ENCODE peak calls at places on chromosome 16, in seven cellular contexts. B is adrenal gland; J is A549; K is Peyer's patch; R is AG04450; A is A673; O is CD4-positive, alpha-beta T cell. M is an unnamed sample.

GRCh38 chr16:77062878-77063566 is 128.0 kb upstream of the MON1B start:
- DNase-seq in K (no peak), R (no peak), J (no peak), B (peak; percentile 65), A (no peak), O (no peak), M (no peak)

GRCh38 chr16:84484579-84485254 is 19.7 kb downstream of the MEAK7 start:
- DNase-seq in A (peak; percentile 33), R (peak; percentile 36), K (peak; percentile 20), O (no peak), B (peak; percentile 89), J (peak; percentile 62), M (no peak)

GRCh38 chr16:29811896-29812665 is at the start of gene PRRT2:
- DNase-seq in O (no peak), A (peak; percentile 79), R (no peak), K (peak; percentile 51), B (peak; percentile 84), J (no peak), M (no peak)

GRCh38 chr16:20510323-20510722 is 59.0 kb downstream of the ACSM2A start:
- DNase-seq in O (no peak), J (no peak), K (no peak), A (no peak), B (no peak), R (no peak), M (no peak)

GRCh38 chr16:71339481-71340171 is 18.9 kb upstream of the CALB2 start:
- DNase-seq in O (no peak), B (no peak), J (no peak), K (no peak), A (no peak), R (no peak), M (no peak)

GRCh38 chr16:59688006-59688405 is 953.9 kb upstream of the GOT2 start:
- DNase-seq in J (no peak), K (no peak), O (no peak), R (no peak), B (no peak), A (no peak), M (no peak)

GRCh38 chr16:54503436-54503835 is 216.8 kb upstream of the IRX3 start:
- DNase-seq in K (no peak), B (no peak), R (no peak), O (no peak), J (no peak), A (no peak), M (no peak)

GRCh38 chr16:84044108-84044488 is 1.5 kb upstream of the SLC38A8 start:
- DNase-seq in O (no peak), A (no peak), R (no peak), J (peak; percentile 53), K (no peak), B (no peak), M (no peak)

GRCh38 chr16:27779719-27780161 is 229.8 kb downstream of the KATNIP start:
- DNase-seq in K (no peak), O (no peak), J (peak; percentile 33), A (peak; percentile 70), B (peak; percentile 60), R (no peak), M (no peak)

GRCh38 chr16:3454631-3455147 is 11.2 kb downstream of the NAA60 start:
- DNase-seq in O (no peak), B (peak; percentile 47), A (no peak), J (no peak), R (no peak), K (no peak), M (no peak)

GRCh38 chr16:70381604-70382342 is 35.1 kb downstream of the DDX19A start:
- DNase-seq in J (no peak), O (no peak), K (no peak), R (no peak), B (no peak), A (no peak), M (no peak)

GRCh38 chr16:30559690-30560089 is 1.5 kb upstream of the ZNF764 start:
- DNase-seq in K (no peak), A (no peak), B (no peak), J (no peak), R (no peak), O (no peak), M (no peak)

GRCh38 chr16:17384473-17384872 is 86.3 kb downstream of the XYLT1 start:
- DNase-seq in A (no peak), B (no peak), K (no peak), O (no peak), J (no peak), R (no peak), M (no peak)

GRCh38 chr16:84788968-84789371 is 30.8 kb upstream of the CRISPLD2 start:
- DNase-seq in R (no peak), O (no peak), B (no peak), K (no peak), A (no peak), J (no peak), M (no peak)

GRCh38 chr16:12819126-12820117 is 15.7 kb upstream of the CPPED1 start:
- DNase-seq in R (no peak), J (peak; percentile 63), K (peak; percentile 60), B (peak; percentile 84), O (peak; percentile 65), A (peak; percentile 71), M (no peak)

GRCh38 chr16:70478912-70479341 is 24.5 kb downstream of the FCSK start:
- DNase-seq in R (no peak), O (no peak), A (no peak), B (no peak), J (no peak), K (no peak), M (no peak)

GRCh38 chr16:52581530-52581929 is 34.6 kb upstream of the TOX3 start:
- DNase-seq in K (no peak), J (peak; percentile 48), O (no peak), R (no peak), A (peak; percentile 58), B (no peak), M (no peak)

DNA sequence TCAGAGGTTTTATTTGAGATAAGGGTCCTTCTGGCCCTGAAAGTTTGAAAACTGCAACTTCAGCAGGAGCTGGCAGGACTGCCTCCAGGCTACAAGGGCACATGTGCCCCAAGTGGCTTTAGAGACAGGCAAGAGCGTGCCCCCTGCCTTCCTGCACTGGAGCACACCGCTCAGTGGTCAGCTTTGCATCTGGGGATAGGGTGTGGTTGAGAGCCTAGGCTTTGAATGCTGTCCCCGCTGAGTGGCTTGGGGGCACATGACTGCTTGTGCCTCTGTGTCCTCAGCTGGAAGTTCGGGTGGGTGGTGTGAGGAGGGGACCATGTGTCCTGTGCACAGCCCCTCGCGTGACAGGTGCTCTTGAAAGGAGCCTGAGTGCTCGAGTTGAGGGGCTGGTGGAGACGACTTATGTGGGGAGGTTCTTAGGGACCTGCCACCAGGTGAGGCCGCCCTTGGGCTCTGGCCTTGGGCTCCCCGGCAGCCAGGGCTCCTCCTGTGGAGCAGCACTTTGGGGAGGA is 29.8 kb downstream of the MGRN1 start:
- DNase-seq in A (no peak), B (no peak), J (no peak), O (no peak), K (no peak), R (no peak), M (no peak)
- H3K27ac ChIP-seq in A (no peak overlapping the region), B (peak overlapping the region; percentile 30), J (peak overlapping the region; percentile 82), O (no peak overlapping the region), K (peak overlapping the region; percentile 49), R (no peak overlapping the region), M (no peak overlapping the region)

GRCh38 chr16:11006666-11007065 is 62.3 kb downstream of the CLEC16A start:
- DNase-seq in B (no peak), R (no peak), J (no peak), A (no peak), O (no peak), K (no peak), M (no peak)

GRCh38 chr16:11005611-11005975 is 61.2 kb downstream of the CLEC16A start:
- DNase-seq in K (no peak), R (no peak), B (no peak), J (no peak), A (no peak), O (no peak), M (no peak)

GRCh38 chr16:11004351-11004750 is 60.0 kb downstream of the CLEC16A start:
- DNase-seq in R (no peak), O (no peak), A (no peak), J (no peak), B (no peak), K (no peak), M (no peak)

GRCh38 chr16:11003141-11003540 is 58.8 kb downstream of the CLEC16A start:
- DNase-seq in J (no peak), K (no peak), O (no peak), R (no peak), A (no peak), B (no peak), M (no peak)

GRCh38 chr16:11004957-11005610 is 60.7 kb downstream of the CLEC16A start:
- DNase-seq in B (no peak), J (no peak), A (no peak), R (peak; percentile 58), O (no peak), K (no peak), M (no peak)
- H3K27ac ChIP-seq in B (no peak overlapping the region), J (no peak overlapping the region), A (no peak overlapping the region), R (peak overlapping the region; percentile 92), O (no peak overlapping the region), K (no peak overlapping the region), M (peak overlapping the region; percentile 77)

DNA sequence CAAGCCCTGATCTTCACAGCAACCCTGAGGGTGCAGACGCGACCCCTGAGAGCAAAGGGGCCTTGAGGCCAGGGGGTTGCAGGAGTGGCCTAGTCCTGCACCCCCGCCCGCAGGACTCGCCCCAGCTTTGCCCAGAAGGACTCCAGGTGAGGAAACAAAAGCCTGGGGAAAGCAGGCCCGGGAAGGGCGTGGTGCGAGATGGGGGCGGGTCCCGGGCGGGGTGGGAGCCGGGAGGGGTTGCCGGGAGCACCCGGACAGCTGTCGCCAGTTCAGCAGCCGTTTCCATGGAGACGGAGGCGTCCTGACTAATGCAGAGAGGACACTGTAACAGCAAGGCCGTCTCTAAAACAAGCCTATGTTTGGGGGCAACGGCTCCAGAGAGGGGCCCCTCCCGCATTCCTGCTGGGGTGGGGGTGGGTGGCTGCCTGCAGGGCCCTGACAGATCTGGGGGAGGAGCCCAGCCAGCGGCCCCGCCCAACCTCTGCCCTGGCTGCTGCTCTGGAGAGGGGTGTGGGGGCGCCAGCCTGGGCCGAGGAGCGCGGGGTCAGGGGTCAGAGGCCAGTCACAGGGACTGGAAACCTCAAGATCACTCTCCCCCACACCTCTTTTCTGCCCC is 3.0 kb upstream of the TPPP3 start:
- DNase-seq in K (no peak), A (peak; percentile 61), J (peak; percentile 84), R (no peak), B (peak; percentile 91), O (no peak), M (no peak)
- H3K27ac ChIP-seq in K (no peak overlapping the region), A (no peak overlapping the region), J (peak overlapping the region; percentile 68), R (no peak overlapping the region), B (no peak overlapping the region), O (no peak overlapping the region), M (peak overlapping the region; percentile 82)

GRCh38 chr16:88770459-88771293 is 14.3 kb downstream of the PIEZO1 start:
- DNase-seq in O (no peak), B (peak; percentile 75), J (peak; percentile 45), R (peak; percentile 63), K (peak; percentile 25), A (peak; percentile 98), M (no peak)

GRCh38 chr16:88773812-88774291 is 11.2 kb downstream of the PIEZO1 start:
- DNase-seq in R (no peak), J (no peak), B (peak; percentile 69), A (no peak), O (no peak), K (no peak), M (no peak)

GRCh38 chr16:88769617-88770458 is 15.2 kb downstream of the PIEZO1 start:
- DNase-seq in A (peak; percentile 78), K (peak; percentile 56), B (no peak), J (peak; percentile 54), R (no peak), O (no peak), M (no peak)

GRCh38 chr16:88772871-88773811 is 11.9 kb downstream of the PIEZO1 start:
- DNase-seq in A (peak; percentile 78), O (no peak), J (no peak), K (no peak), R (peak; percentile 86), B (peak; percentile 79), M (no peak)

GRCh38 chr16:88771294-88771772 is 13.7 kb downstream of the PIEZO1 start:
- DNase-seq in R (no peak), A (no peak), J (no peak), B (no peak), O (no peak), K (no peak), M (no peak)
- H3K27ac ChIP-seq in R (peak overlapping the region; percentile 83), A (peak overlapping the region; percentile 93), J (peak overlapping the region; percentile 70), B (peak overlapping the region; percentile 62), O (no peak overlapping the region), K (peak overlapping the region; percentile 54), M (peak overlapping the region; percentile 87)

M was measured in esophagus squamous epithelium.